ENCODE peak calls at places on chromosomes 11 and 22, in four cellular contexts. C is thoracic aorta, Y is astrocyte of the spinal cord, B is mesothelial cell of epicardium. P is an unnamed sample.

GRCh38 chr11:125348704-125349635 is 147.1 kb downstream of the FEZ1 start:
- DNase-seq in B (peak), C (no peak), Y (peak), P (no peak)

GRCh38 chr22:40560551-40560950 is 76.0 kb downstream of the MRTFA start:
- DNase-seq in B (no peak), C (no peak), Y (peak), P (no peak)

GRCh38 chr11:46674463-46675287 is 25.7 kb downstream of the ARHGAP1 start:
- DNase-seq in Y (peak), B (peak), C (no peak), P (no peak)

GRCh38 chr22:29625090-29625825 is 21.8 kb downstream of the NF2 start:
- DNase-seq in Y (peak), C (no peak), B (no peak), P (no peak)

GRCh38 chr22:30435674-30436126 is 10.1 kb downstream of the MTFP1 start:
- DNase-seq in B (no peak), Y (no peak), C (no peak), P (no peak)

GRCh38 chr11:113806403-113806802 is 26.8 kb downstream of the CLDN25 start:
- DNase-seq in C (no peak), B (no peak), Y (no peak), P (no peak)

GRCh38 chr22:19757140-19757984 is 3.2 kb upstream of the TBX1 start:
- DNase-seq in C (no peak), Y (no peak), B (no peak), P (no peak)

GRCh38 chr11:11706022-11706421 is 84.2 kb upstream of the GALNT18 start:
- DNase-seq in C (no peak), Y (no peak), B (no peak), P (no peak)

GRCh38 chr11:3983101-3983500 is 111.5 kb upstream of the RRM1 start:
- DNase-seq in C (no peak), B (no peak), Y (no peak), P (no peak)

GRCh38 chr11:75946531-75947530 is 131.8 kb downstream of the UVRAG start:
- DNase-seq in C (no peak), B (no peak), Y (peak), P (no peak)

GRCh38 chr22:49955581-49956417 is 4.8 kb upstream of the PIM3 start:
- DNase-seq in C (no peak), Y (no peak), B (no peak), P (no peak)

GRCh38 chr11:69466039-69466438 is 15.4 kb upstream of the LINC01488 start:
- DNase-seq in C (no peak), B (no peak), Y (no peak), P (no peak)

GRCh38 chr11:114953039-114953438 is 274.7 kb downstream of the NXPE2 start:
- DNase-seq in Y (no peak), C (no peak), B (no peak), P (no peak)

GRCh38 chr22:26968873-26969272 is 311.5 kb downstream of the MIAT start:
- DNase-seq in Y (no peak), B (no peak), C (no peak), P (no peak)

GRCh38 chr11:30210357-30210756 is 20.5 kb upstream of the FSHB start:
- DNase-seq in B (no peak), C (no peak), Y (no peak), P (no peak)

GRCh38 chr11:10518123-10518522 is 22.9 kb downstream of the RNF141 start:
- DNase-seq in B (no peak), Y (no peak), C (no peak), P (no peak)

GRCh38 chr22:40741116-40741515 is 61.8 kb downstream of the MCHR1 start:
- DNase-seq in C (no peak), Y (no peak), B (no peak), P (no peak)

GRCh38 chr11:20592741-20593140 is 6.7 kb upstream of the SLC6A5 start:
- DNase-seq in C (no peak), Y (no peak), B (no peak), P (no peak)

GRCh38 chr11:130873766-130874165 is 42.5 kb downstream of the SNX19 start:
- DNase-seq in Y (peak), B (no peak), C (no peak), P (no peak)

GRCh38 chr11:109946322-109946846 is 146.8 kb upstream of the ZC3H12C start:
- DNase-seq in Y (peak), C (peak), B (peak), P (peak)
- TF ChIP-seq CTCF in Y (peak), C (peak), B (peak), P (peak)

DNA sequence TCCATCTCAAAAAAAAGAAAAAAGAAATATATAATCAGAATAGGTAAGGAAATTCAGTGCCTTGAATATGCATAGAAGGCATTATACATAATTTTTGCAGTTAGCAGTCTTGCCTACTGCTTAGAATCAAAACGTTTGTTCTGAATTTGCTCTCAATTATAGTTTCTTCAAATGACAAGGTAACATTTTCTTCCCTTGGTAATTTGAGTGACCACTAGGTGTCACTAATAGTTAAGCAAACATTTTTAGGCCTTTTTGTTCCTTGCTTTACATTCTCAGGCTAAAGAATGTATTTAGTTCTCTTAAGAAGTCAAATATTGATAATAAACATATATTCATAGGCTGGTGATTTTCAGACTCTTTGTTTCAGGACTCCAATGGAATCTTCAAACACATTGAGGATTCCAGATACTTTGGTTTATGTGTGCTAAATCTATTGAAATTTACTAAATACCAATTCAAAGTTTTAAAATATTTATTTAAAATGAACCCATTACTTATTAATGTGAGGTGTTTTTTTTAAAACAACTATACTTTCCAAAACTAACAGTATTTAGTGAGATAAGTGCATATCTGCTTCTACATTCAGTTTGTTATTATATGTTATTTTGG is 55.0 kb upstream of the DEPDC7 start:
- DNase-seq in C (no peak), B (no peak), Y (peak), P (no peak)
- TF ChIP-seq CTCF in C (peak), B (peak), Y (peak), P (peak)

GRCh38 chr11:96341237-96342130 is 1.5 kb downstream of the MAML2 start:
- DNase-seq in B (no peak), Y (peak), C (no peak), P (peak)

GRCh38 chr11:96340555-96340885 is 2.5 kb downstream of the MAML2 start:
- DNase-seq in Y (no peak), B (no peak), C (no peak), P (no peak)

GRCh38 chr11:96339704-96340554 is 3.1 kb downstream of the MAML2 start:
- DNase-seq in Y (peak), B (no peak), C (no peak), P (no peak)

GRCh38 chr11:96337541-96338530 is 5.2 kb downstream of the MAML2 start:
- DNase-seq in C (no peak), Y (peak), B (no peak), P (no peak)

GRCh38 chr11:96338910-96339703 is 3.9 kb downstream of the MAML2 start:
- DNase-seq in C (no peak), B (no peak), Y (peak), P (peak)
- TF ChIP-seq CTCF in C (no peak), B (no peak), Y (no peak), P (no peak)

DNA sequence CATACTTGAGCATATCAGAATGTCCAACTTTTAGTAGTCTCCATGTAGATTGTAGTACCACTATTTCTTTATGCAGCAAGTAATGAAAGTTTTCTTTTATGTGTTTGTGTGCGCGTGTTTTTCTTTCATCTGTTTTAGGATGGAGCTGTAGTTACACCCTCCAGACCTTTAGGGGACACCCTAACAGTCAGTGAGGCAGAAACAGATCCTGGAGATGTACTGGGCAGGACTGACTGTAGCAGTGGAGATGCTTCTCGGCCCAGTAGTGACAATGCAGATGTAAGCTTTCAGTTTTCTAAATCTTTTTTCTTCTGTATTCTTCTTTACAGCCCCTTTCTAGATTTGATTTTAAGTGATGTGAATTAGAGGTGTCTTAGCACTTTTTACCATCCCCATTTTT is 79.9 kb upstream of the GRIK4 start:
- DNase-seq in C (no peak), B (no peak), Y (no peak), P (no peak)
- TF ChIP-seq CTCF in C (no peak), B (no peak), Y (peak), P (no peak)

GRCh38 chr11:60589611-60590010 is 74.4 kb downstream of the MS4A13 start:
- DNase-seq in B (no peak), Y (no peak), C (no peak), P (no peak)
- TF ChIP-seq CTCF in B (no peak), Y (no peak), C (no peak), P (no peak)

DNA sequence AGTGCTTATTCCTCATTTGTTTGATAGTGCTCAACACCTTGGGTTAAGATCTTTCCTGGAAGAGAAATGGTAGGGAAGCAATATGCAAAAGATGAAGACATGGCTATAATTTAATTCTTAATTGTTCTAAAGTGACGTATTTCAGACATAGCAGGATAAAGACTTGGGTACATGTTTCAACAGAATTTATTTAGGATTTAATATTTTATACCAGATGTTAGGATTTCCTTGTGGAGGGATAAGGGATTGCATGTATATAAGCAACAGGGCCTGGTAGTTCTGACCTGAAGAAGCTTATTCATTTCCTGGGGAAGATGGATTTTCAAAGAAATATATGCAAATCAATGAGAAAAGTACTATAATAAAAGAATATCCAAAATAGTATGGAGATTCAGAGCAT is 163.8 kb downstream of the FAT3 start:
- DNase-seq in C (no peak), B (no peak), Y (no peak), P (no peak)
- TF ChIP-seq CTCF in C (peak), B (peak), Y (no peak), P (no peak)

GRCh38 chr11:108664730-108665525 is at the start of gene DDX10:
- DNase-seq in Y (peak), B (peak), C (peak), P (peak)

GRCh38 chr11:108663154-108663877 is 1.6 kb upstream of the DDX10 start:
- DNase-seq in Y (no peak), C (no peak), B (no peak), P (no peak)

GRCh38 chr11:108664241-108664640 is 628 bp upstream of the DDX10 start:
- DNase-seq in B (no peak), C (no peak), Y (no peak), P (no peak)

GRCh38 chr11:108669261-108669660 is 4.4 kb downstream of the DDX10 start:
- DNase-seq in B (no peak), Y (no peak), C (no peak), P (no peak)

DNA sequence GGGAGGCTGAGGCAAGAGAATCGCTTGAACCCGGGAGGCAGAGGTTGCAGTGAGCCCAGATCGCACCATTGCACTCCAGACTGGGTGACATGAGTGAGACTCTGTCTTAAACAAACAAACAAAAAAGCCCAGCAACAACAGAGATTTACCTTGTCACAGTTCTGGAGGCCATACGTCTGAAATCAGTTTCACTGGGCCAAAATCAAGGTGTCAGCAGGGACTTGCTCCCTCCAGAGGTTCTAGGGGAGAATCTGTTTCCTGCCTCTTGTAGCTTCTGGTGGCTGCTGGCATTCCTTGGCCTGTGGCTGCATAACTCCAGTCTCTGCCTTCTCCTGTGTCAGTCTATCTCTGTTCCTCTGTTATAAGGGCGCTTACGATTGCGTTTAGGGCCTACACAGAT is 1.5 kb downstream of the DDX10 start:
- DNase-seq in Y (no peak), C (no peak), B (no peak), P (no peak)
- TF ChIP-seq CTCF in Y (no peak), C (no peak), B (no peak), P (no peak)

GRCh38 chr11:534592-535518 is 521 bp downstream of the HRAS start:
- DNase-seq in Y (no peak), C (no peak), B (peak), P (peak)
- TF ChIP-seq CTCF in Y (no peak), C (no peak), B (no peak), P (no peak)

P was measured in CD14-positive monocyte.